ENCODE peak calls at places on chromosomes 1 and 21, in seven cellular contexts. L is body of pancreas, T is heart right ventricle, I is BJ, N is Peyer's patch, E is esophagus squamous epithelium, A is GM23338. Z is an unnamed sample. For H3K36me3, the result is how much of the 10 kb centered on the place peaks cover.

GRCh38 chr1:1422465-1423244 is 1.6 kb upstream of the ANKRD65 start:
- DNase-seq in L (no peak), T (no peak), I (no peak), N (peak), E (no peak), A (peak), Z (no peak)

GRCh38 chr21:14054682-14055081 is 156.1 kb downstream of the LIPI start:
- DNase-seq in L (no peak), T (peak), I (no peak), N (peak), E (no peak), A (no peak), Z (no peak)

GRCh38 chr1:50332941-50333594 is 90.2 kb downstream of the DMRTA2 start:
- DNase-seq in L (peak), T (peak), I (no peak), N (peak), E (no peak), A (peak), Z (peak)

GRCh38 chr1:110829955-110830553 is 42.9 kb upstream of the CD53 start:
- DNase-seq in L (no peak), T (no peak), I (no peak), N (no peak), E (no peak), A (peak), Z (peak)

GRCh38 chr21:15731243-15731613 is 1.4 kb downstream of the USP25 start:
- DNase-seq in L (no peak), T (no peak), I (no peak), N (no peak), E (no peak), A (no peak), Z (no peak)

GRCh38 chr1:224333309-224333926 is 3.4 kb upstream of the NVL start:
- DNase-seq in L (peak), T (no peak), I (peak), N (no peak), E (no peak), A (peak), Z (peak)

GRCh38 chr1:203322480-203323179 is 17.3 kb downstream of the BTG2 start:
- DNase-seq in L (peak), T (no peak), I (no peak), N (no peak), E (no peak), A (no peak), Z (no peak)

GRCh38 chr1:169896013-169896412 is 2.3 kb upstream of the SCYL3 start:
- DNase-seq in L (no peak), T (no peak), I (no peak), N (no peak), E (no peak), A (no peak), Z (no peak)

GRCh38 chr1:198018529-198018928 is 101.4 kb downstream of the LHX9 start:
- DNase-seq in L (no peak), T (no peak), I (peak), N (no peak), E (no peak), A (no peak), Z (no peak)

GRCh38 chr1:46184920-46185658 is 8.8 kb upstream of the P3R3URF start:
- DNase-seq in L (no peak), T (no peak), I (no peak), N (no peak), E (no peak), A (no peak), Z (no peak)

GRCh38 chr1:193221641-193222040 is 35.2 kb upstream of the B3GALT2 start:
- DNase-seq in L (no peak), T (no peak), I (peak), N (no peak), E (no peak), A (no peak), Z (no peak)

GRCh38 chr1:202625416-202626360 is 84.6 kb downstream of the SYT2 start:
- DNase-seq in L (peak), T (peak), I (no peak), N (peak), E (no peak), A (peak), Z (peak)

GRCh38 chr1:169491845-169492281 is 6.1 kb upstream of the SLC19A2 start:
- DNase-seq in L (no peak), T (no peak), I (no peak), N (no peak), E (no peak), A (no peak), Z (peak)

GRCh38 chr1:237041795-237042466 is at the start of gene RYR2:
- DNase-seq in L (peak), T (peak), I (no peak), N (no peak), E (no peak), A (peak), Z (peak)

DNA sequence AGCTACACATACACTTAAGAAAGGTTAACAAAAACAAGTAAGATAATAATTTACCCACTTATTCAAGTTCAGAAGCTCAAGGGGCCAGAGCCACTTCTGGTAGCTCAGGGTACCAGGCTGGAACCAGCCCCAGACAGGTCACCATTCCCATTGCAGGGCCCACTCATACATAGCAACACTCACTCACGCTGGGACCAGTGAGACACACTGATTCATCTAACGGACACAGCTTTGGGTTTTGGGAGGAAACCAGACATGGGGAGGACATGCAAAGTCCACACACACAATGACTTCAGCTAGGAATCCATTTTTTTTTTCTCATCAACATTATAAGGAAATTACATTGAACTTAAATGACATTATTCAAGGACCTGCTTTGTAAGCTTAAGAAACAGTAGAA is 169.1 kb downstream of the ZC3H11B start:
- DNase-seq in L (no peak), T (no peak), I (no peak), N (no peak), E (no peak), A (no peak), Z (no peak)
- H3K4me3 ChIP-seq in L (no peak), T (no peak), I (no peak), N (no peak), E (no peak), A (no peak), Z (no peak)

GRCh38 chr1:118898702-118899101 is 89.4 kb downstream of the TBX15 start:
- DNase-seq in L (no peak), T (no peak), I (no peak), N (no peak), E (no peak), A (no peak), Z (no peak)
- H3K36me3 ChIP-seq in L (under half), T (under half), I (under half), N (under half), E (under half), A (under half), Z (under half)

DNA sequence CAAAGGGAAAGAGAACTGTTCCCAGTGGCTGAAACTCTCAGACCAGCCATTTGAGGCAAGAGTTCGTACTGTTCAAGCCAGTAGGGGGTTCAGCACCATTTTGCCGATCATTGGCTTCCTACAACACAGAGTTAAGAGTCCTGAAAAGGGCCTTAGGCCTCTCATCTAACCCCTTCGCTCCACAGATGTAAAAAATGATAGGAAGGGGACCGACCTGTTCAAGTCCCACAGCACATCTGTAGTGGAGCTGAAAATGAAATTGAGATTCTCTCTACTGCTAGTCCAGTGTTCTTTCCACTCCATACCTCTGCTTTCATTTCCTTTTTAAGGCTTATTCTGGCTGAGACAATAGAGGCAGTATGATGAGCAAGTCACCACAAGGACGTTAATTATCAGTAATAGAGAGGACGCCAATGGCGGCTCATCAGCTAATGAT is 1.1 kb downstream of the DDR2 start:
- DNase-seq in L (no peak), T (no peak), I (no peak), N (no peak), E (no peak), A (peak), Z (peak)
- H3K4me3 ChIP-seq in L (no peak), T (peak), I (peak), N (peak), E (peak), A (no peak), Z (peak)

GRCh38 chr1:225875044-225875822 is 6.9 kb downstream of the TMEM63A start:
- DNase-seq in L (peak), T (no peak), I (no peak), N (peak), E (no peak), A (no peak), Z (no peak)
- H3K36me3 ChIP-seq in L (under half), T (half or more), I (under half), N (under half), E (under half), A (under half), Z (under half)

GRCh38 chr1:232127190-232127589 is 500.6 kb downstream of the DISC1 start:
- DNase-seq in L (no peak), T (no peak), I (peak), N (no peak), E (no peak), A (no peak), Z (no peak)

DNA sequence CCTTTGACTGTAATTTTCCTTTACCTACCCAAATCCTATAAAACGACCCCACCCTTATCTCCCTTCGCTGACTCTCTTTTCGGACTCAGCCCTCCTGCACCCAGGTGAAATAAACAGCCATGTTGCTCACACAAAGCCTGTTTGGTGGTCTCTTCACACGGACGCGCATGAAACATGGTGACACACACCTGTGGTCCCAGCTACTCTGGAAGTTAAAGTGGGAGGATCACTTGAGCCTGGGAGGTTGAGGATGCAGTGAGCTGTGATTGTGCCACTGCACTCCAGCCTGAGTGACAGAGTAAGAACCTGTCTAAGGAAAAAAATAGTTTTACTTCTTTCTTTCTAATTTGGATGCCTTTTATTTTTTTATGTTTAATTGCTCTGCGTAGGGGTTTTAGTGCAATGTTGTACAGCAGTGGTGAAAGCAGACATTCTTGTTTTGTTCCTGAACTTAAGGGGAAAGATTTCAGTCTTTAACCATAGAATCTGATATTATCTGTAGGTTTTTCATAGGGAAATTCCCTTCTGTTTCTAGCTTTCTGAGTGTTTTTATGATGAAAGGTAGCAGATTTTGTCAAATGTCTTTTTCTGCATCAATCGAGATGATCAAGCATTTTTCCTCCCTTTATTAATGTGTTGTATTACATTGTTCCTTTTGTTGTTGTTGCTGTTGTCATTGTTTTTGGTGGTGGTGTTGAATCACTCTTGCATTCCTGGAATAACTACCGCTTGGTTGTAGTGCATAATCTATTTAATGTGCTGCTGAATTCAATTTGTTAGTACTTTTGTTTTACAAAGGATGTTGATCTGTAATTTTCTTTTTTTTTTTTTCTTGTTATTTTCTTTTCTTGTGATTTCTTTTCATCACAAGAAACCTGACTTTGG is 497.4 kb downstream of the DISC1 start:
- DNase-seq in L (no peak), T (no peak), I (no peak), N (no peak), E (no peak), A (peak), Z (no peak)
- H3K4me3 ChIP-seq in L (no peak), T (no peak), I (no peak), N (no peak), E (no peak), A (peak), Z (no peak)

DNA sequence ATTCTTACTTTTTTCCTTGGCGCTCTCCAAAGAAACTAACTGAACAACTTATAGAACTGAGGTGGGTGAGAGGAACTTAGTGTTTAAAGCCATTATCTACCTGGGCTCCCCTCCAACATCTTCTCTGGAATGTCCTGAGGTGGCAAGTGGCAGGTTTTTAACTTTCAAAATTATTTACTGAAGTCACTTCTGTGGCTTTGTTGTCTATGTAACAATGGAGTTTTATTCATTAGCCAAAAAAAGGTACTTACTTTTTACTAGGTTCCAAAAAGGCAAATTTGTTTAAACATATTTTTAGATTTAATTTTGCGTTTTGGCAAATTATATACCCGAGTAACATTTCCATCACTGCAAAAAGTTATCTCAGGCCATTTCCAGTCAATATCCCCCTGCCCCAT is 2.4 kb downstream of the ENO1 start:
- DNase-seq in L (no peak), T (no peak), I (no peak), N (no peak), E (no peak), A (no peak), Z (no peak)
- H3K36me3 ChIP-seq in L (under half), T (under half), I (under half), N (under half), E (under half), A (under half), Z (under half)

GRCh38 chr1:94440088-94440487 is 21.9 kb downstream of the ABCD3 start:
- DNase-seq in L (no peak), T (no peak), I (no peak), N (no peak), E (no peak), A (no peak), Z (no peak)
- H3K4me3 ChIP-seq in L (no peak), T (no peak), I (no peak), N (no peak), E (no peak), A (no peak), Z (no peak)